ENCODE peak calls at places on chromosome 13, in ten cellular contexts. Z is PC-9, A is brain microvascular endothelial cell, X is WERI-Rb-1, D is HL-60, B is heart right ventricle, H is pancreas, C is psoas muscle, I is left lung, G is Peyer's patch. U is an unnamed sample.

GRCh38 chr13:74243637-74244526 is 109.7 kb upstream of the KLF12 start:
- DNase-seq in Z (no peak), H (no peak), G (no peak), A (peak; percentile 71), I (no peak), D (no peak), X (no peak), B (no peak), C (no peak), U (no peak)

GRCh38 chr13:100581504-100581903 is 7.1 kb downstream of the GGACT start:
- DNase-seq in D (no peak), X (no peak), H (no peak), C (no peak), I (no peak), Z (no peak), G (no peak), B (no peak), A (no peak), U (no peak)

GRCh38 chr13:89726690-89727435 is 1620.6 kb upstream of the MIR17HG start:
- DNase-seq in H (no peak), A (peak; percentile 0), X (no peak), G (no peak), C (no peak), B (no peak), I (no peak), Z (no peak), D (no peak), U (no peak)

GRCh38 chr13:23440821-23441608 is 7.5 kb upstream of the SACS start:
- DNase-seq in G (no peak), I (no peak), H (no peak), B (no peak), C (peak; percentile 70), X (no peak), A (no peak), Z (peak; percentile 10), D (no peak), U (no peak)

GRCh38 chr13:114107686-114108081 is 24.7 kb downstream of the RASA3 start:
- DNase-seq in B (peak; percentile 67), G (no peak), X (peak; percentile 8), Z (no peak), C (peak; percentile 75), D (no peak), A (peak; percentile 58), I (peak; percentile 50), H (no peak), U (no peak)

GRCh38 chr13:74758188-74758587 is 624.0 kb upstream of the KLF12 start:
- DNase-seq in A (no peak), C (no peak), I (no peak), H (no peak), X (no peak), B (no peak), D (no peak), G (no peak), Z (no peak), U (no peak)

GRCh38 chr13:94251801-94252200 is 227.7 kb downstream of the DCT start:
- DNase-seq in Z (no peak), A (peak; percentile 11), B (no peak), G (no peak), X (no peak), C (peak; percentile 15), I (no peak), H (peak; percentile 41), D (no peak), U (no peak)

GRCh38 chr13:22744688-22745452 is 435.9 kb upstream of the SGCG start:
- DNase-seq in X (no peak), A (no peak), G (no peak), D (no peak), H (no peak), I (no peak), B (no peak), Z (no peak), C (no peak), U (no peak)

GRCh38 chr13:99988469-99989375 is 7.1 kb downstream of the ZIC2 start:
- DNase-seq in I (no peak), C (no peak), Z (no peak), D (no peak), G (no peak), X (no peak), A (no peak), H (no peak), B (no peak), U (no peak)

GRCh38 chr13:35475131-35475959 is 1.1 kb downstream of the MAB21L1 start:
- DNase-seq in A (peak; percentile 7), Z (no peak), H (no peak), C (peak; percentile 49), B (peak; percentile 56), D (no peak), G (no peak), I (no peak), X (peak; percentile 19), U (no peak)

GRCh38 chr13:114161644-114162532 is 17.2 kb upstream of the CFAP97D2 start:
- DNase-seq in X (no peak), Z (peak; percentile 16), G (peak; percentile 67), C (peak; percentile 43), H (no peak), B (no peak), I (peak; percentile 82), A (no peak), D (peak; percentile 85), U (no peak)

GRCh38 chr13:110157718-110158117 is 149.2 kb downstream of the COL4A1 start:
- DNase-seq in A (no peak), G (no peak), B (no peak), X (no peak), H (no peak), C (no peak), I (no peak), Z (no peak), D (peak; percentile 48), U (no peak)

GRCh38 chr13:55783841-55784240 is 1356.9 kb upstream of the PRR20A start:
- DNase-seq in C (no peak), G (no peak), X (no peak), H (no peak), A (no peak), D (no peak), I (no peak), B (no peak), Z (no peak), U (no peak)

GRCh38 chr13:26050568-26051230 is 1.1 kb downstream of the SHISA2 start:
- DNase-seq in H (peak; percentile 15), C (peak; percentile 42), D (no peak), A (no peak), Z (no peak), B (peak; percentile 25), I (no peak), G (no peak), X (peak; percentile 91), U (no peak)

GRCh38 chr13:29905845-29906244 is 55.4 kb upstream of the UBL3 start:
- DNase-seq in Z (peak; percentile 58), D (peak; percentile 93), I (peak; percentile 67), G (no peak), X (no peak), B (no peak), C (no peak), H (no peak), A (no peak), U (no peak)

GRCh38 chr13:20353973-20354372 is 121.9 kb upstream of the GJB6 start:
- DNase-seq in Z (no peak), D (peak; percentile 75), C (no peak), I (no peak), A (no peak), B (no peak), G (no peak), X (no peak), H (no peak), U (no peak)

GRCh38 chr13:72457151-72457550 is 270.3 kb downstream of the MZT1 start:
- DNase-seq in D (no peak), H (no peak), C (no peak), B (no peak), Z (no peak), G (no peak), I (no peak), X (no peak), A (no peak), U (no peak)

GRCh38 chr13:70324519-70324918 is 216.3 kb upstream of the KLHL1 start:
- DNase-seq in D (no peak), C (no peak), Z (no peak), G (no peak), X (no peak), I (no peak), B (no peak), A (no peak), H (no peak), U (no peak)

DNA sequence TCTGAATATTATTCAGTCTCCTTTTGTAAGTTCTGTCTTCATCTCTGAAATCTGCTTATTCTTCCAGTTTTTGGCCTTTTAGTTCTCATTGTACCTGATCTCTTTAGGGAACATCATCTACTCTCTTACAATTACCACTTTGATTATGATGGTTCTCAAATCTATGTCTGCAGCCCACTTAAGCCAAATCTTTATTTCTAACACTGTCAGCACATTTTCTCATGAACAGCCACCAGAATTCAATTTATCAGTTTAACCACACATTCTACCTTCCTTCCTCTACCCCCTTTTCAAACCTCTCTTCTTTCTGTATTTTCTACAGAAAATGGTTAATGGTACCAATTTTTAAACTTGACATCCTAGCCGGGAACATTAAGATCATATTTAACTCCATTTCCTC is 175.3 kb downstream of the FGF14 start:
- DNase-seq in B (no peak), Z (no peak), A (no peak), H (no peak), D (no peak), G (no peak), C (no peak), I (no peak), X (no peak), U (no peak)
- TF ChIP-seq CTCF in B (no peak), Z (no peak), A (no peak), H (no peak), D (no peak), G (no peak), C (no peak), I (no peak), X (no peak), U (no peak)

DNA sequence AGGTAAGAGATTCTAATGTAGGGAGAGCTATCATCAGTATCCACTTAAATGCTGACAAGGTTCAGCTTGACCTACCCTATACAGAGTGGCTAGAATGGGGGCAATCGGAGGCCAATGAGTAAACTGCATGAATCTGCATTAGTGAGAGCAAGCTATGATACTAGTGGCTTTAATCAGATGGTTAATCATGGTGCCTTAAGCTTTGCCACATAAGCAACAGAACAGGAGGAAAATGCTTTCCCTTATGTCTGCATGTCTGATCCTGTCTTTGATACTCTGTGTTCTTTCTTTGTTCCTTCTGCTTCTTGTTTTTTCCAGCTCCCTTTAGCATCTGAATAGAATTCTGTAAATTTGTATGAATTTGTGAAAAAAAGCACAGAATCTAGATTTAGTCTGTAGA is 91.1 kb downstream of the WDFY2 start:
- DNase-seq in B (no peak), G (no peak), I (no peak), X (no peak), D (no peak), C (no peak), Z (no peak), A (no peak), H (no peak), U (no peak)
- H3K27ac ChIP-seq in B (no peak overlapping the region), G (no peak overlapping the region), I (no peak overlapping the region), X (no peak overlapping the region), D (no peak overlapping the region), C (no peak overlapping the region), Z (no peak overlapping the region), A (no peak overlapping the region), H (no peak overlapping the region), U (no peak overlapping the region)

GRCh38 chr13:44274838-44275237 is 98.8 kb upstream of the SERP2 start:
- DNase-seq in Z (no peak), C (no peak), G (no peak), X (no peak), B (no peak), I (no peak), A (no peak), D (no peak), H (no peak), U (peak; percentile 52)
- H3K4me3 ChIP-seq in Z (peak overlapping the region; percentile 37), C (peak overlapping the region; percentile 19), G (peak overlapping the region; percentile 8), X (no peak overlapping the region), B (no peak overlapping the region), I (no peak overlapping the region), A (no peak overlapping the region), D (no peak overlapping the region), H (no peak overlapping the region), U (peak overlapping the region; percentile 49)

GRCh38 chr13:31050486-31051400 is 111.0 kb downstream of the HSPH1 start:
- DNase-seq in I (no peak), D (peak; percentile 67), Z (no peak), H (no peak), B (no peak), C (no peak), G (no peak), A (no peak), X (no peak), U (no peak)
- TF ChIP-seq CTCF in I (no peak), D (no peak), Z (no peak), H (no peak), B (no peak), C (no peak), G (no peak), A (peak; percentile 59), X (no peak), U (no peak)